ENCODE peak calls at places on chromosomes 13 and 19, in ten cellular contexts. One of them, this sample, is unnamed.

GRCh38 chr13:40149611-40150283 is 494.3 kb downstream of the COG6 start:
- DNase-seq in uterus: peak
- DNase-seq in lower leg skin: no peak
- DNase-seq in breast epithelium: no peak
- DNase-seq in tibial nerve: no peak
- DNase-seq in spleen: no peak
- DNase-seq in Peyer's patch: no peak
- DNase-seq in HCT116: no peak
- DNase-seq in stomach: no peak
- DNase-seq in body of pancreas: no peak
- DNase-seq in this sample: peak

GRCh38 chr13:97434417-97435296 is 688 bp downstream of the RAP2A start:
- DNase-seq in stomach: peak
- DNase-seq in Peyer's patch: peak
- DNase-seq in tibial nerve: peak
- DNase-seq in uterus: peak
- DNase-seq in breast epithelium: peak
- DNase-seq in spleen: no peak
- DNase-seq in HCT116: no peak
- DNase-seq in lower leg skin: peak
- DNase-seq in body of pancreas: peak
- DNase-seq in this sample: no peak

GRCh38 chr13:41075034-41075433 is 13.7 kb downstream of the WBP4 start:
- DNase-seq in stomach: no peak
- DNase-seq in spleen: no peak
- DNase-seq in tibial nerve: no peak
- DNase-seq in HCT116: no peak
- DNase-seq in uterus: no peak
- DNase-seq in lower leg skin: no peak
- DNase-seq in body of pancreas: no peak
- DNase-seq in breast epithelium: no peak
- DNase-seq in Peyer's patch: no peak
- DNase-seq in this sample: no peak

GRCh38 chr19:18414504-18415176 is 4.6 kb upstream of the SSBP4 start:
- DNase-seq in spleen: peak
- DNase-seq in lower leg skin: no peak
- DNase-seq in body of pancreas: no peak
- DNase-seq in stomach: no peak
- DNase-seq in HCT116: no peak
- DNase-seq in uterus: peak
- DNase-seq in breast epithelium: no peak
- DNase-seq in Peyer's patch: peak
- DNase-seq in tibial nerve: no peak
- DNase-seq in this sample: no peak

GRCh38 chr19:11457115-11457514 is 21.7 kb downstream of the PRKCSH start:
- DNase-seq in HCT116: no peak
- DNase-seq in uterus: no peak
- DNase-seq in spleen: no peak
- DNase-seq in Peyer's patch: no peak
- DNase-seq in breast epithelium: no peak
- DNase-seq in stomach: no peak
- DNase-seq in tibial nerve: no peak
- DNase-seq in lower leg skin: no peak
- DNase-seq in body of pancreas: no peak
- DNase-seq in this sample: no peak

GRCh38 chr13:110379905-110380341 is 72.8 kb downstream of the COL4A2 start:
- DNase-seq in spleen: no peak
- DNase-seq in Peyer's patch: no peak
- DNase-seq in uterus: no peak
- DNase-seq in tibial nerve: no peak
- DNase-seq in HCT116: no peak
- DNase-seq in breast epithelium: no peak
- DNase-seq in body of pancreas: no peak
- DNase-seq in stomach: no peak
- DNase-seq in lower leg skin: no peak
- DNase-seq in this sample: no peak

GRCh38 chr13:40220299-40220935 is 446.0 kb downstream of the FOXO1 start:
- DNase-seq in body of pancreas: no peak
- DNase-seq in stomach: no peak
- DNase-seq in spleen: no peak
- DNase-seq in uterus: no peak
- DNase-seq in HCT116: no peak
- DNase-seq in tibial nerve: no peak
- DNase-seq in Peyer's patch: no peak
- DNase-seq in lower leg skin: no peak
- DNase-seq in breast epithelium: no peak
- DNase-seq in this sample: no peak

GRCh38 chr19:51688665-51689571 is 4.2 kb upstream of the SPACA6 start:
- DNase-seq in Peyer's patch: peak
- DNase-seq in stomach: peak
- DNase-seq in uterus: peak
- DNase-seq in breast epithelium: peak
- DNase-seq in spleen: peak
- DNase-seq in tibial nerve: peak
- DNase-seq in lower leg skin: peak
- DNase-seq in body of pancreas: peak
- DNase-seq in HCT116: peak
- DNase-seq in this sample: peak

GRCh38 chr19:6235031-6235951 is 44.5 kb downstream of the MLLT1 start:
- DNase-seq in stomach: no peak
- DNase-seq in spleen: peak
- DNase-seq in Peyer's patch: no peak
- DNase-seq in uterus: no peak
- DNase-seq in tibial nerve: no peak
- DNase-seq in HCT116: no peak
- DNase-seq in body of pancreas: no peak
- DNase-seq in breast epithelium: no peak
- DNase-seq in lower leg skin: no peak
- DNase-seq in this sample: no peak

DNA sequence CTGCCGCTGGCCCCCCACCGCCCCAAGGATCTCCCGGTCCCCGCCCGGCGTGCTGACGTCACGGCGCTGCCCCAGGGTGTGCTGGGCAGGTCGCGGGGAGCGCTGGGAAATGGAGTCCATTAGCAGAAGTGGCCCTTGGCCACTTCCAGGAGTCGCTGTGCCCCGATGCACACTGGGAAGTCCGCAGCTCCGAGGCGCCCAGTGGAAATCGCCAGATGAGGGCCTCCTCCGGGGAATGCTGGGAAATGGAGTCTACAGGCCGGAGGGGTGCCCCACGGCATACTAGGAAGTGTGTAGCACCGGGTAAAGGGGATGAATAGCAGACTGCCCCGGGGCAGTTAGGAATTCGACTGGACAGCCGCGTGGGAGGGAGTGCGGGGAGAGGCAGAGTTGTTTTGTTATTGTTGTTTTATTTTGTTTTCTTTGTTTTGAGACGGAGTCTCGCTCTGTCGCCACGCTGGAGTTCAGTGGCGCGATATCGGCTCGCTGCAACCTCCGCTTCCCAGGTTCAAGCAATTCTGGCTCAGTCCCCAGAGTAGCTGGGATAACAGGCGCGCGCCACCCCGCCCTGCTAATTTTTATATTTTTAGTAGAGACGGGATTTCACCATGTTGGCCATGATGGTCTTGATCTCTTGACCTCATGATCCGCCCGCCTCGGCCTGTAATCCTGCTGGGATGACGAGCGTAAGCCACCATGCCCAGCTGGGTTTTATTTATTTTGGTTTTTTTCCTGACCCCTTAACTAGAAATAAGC is at the start of gene PPP1R12C:
- DNase-seq in breast epithelium: peak
- DNase-seq in tibial nerve: peak
- DNase-seq in stomach: peak
- DNase-seq in Peyer's patch: peak
- DNase-seq in uterus: peak
- DNase-seq in HCT116: peak
- DNase-seq in lower leg skin: peak
- DNase-seq in spleen: peak
- DNase-seq in body of pancreas: peak
- DNase-seq in this sample: peak
- TF ChIP-seq POLR2A in breast epithelium: no peak
- TF ChIP-seq POLR2A in tibial nerve: peak
- TF ChIP-seq POLR2A in stomach: no peak
- TF ChIP-seq POLR2A in Peyer's patch: peak
- TF ChIP-seq POLR2A in uterus: peak
- TF ChIP-seq POLR2A in HCT116: peak
- TF ChIP-seq POLR2A in lower leg skin: no peak
- TF ChIP-seq POLR2A in spleen: peak
- TF ChIP-seq POLR2A in body of pancreas: no peak
- TF ChIP-seq POLR2A in this sample: peak

GRCh38 chr19:13908674-13909073 is 2.7 kb downstream of the CC2D1A start:
- DNase-seq in spleen: no peak
- DNase-seq in stomach: no peak
- DNase-seq in Peyer's patch: no peak
- DNase-seq in lower leg skin: no peak
- DNase-seq in breast epithelium: no peak
- DNase-seq in uterus: no peak
- DNase-seq in HCT116: no peak
- DNase-seq in body of pancreas: no peak
- DNase-seq in tibial nerve: no peak
- DNase-seq in this sample: no peak
- TF ChIP-seq POLR2A in spleen: no peak
- TF ChIP-seq POLR2A in stomach: no peak
- TF ChIP-seq POLR2A in Peyer's patch: no peak
- TF ChIP-seq POLR2A in lower leg skin: no peak
- TF ChIP-seq POLR2A in breast epithelium: no peak
- TF ChIP-seq POLR2A in uterus: no peak
- TF ChIP-seq POLR2A in HCT116: no peak
- TF ChIP-seq POLR2A in body of pancreas: no peak
- TF ChIP-seq POLR2A in tibial nerve: no peak
- TF ChIP-seq POLR2A in this sample: no peak

GRCh38 chr19:3931041-3931440 is 1.8 kb upstream of the NMRK2 start:
- DNase-seq in Peyer's patch: no peak
- DNase-seq in breast epithelium: no peak
- DNase-seq in body of pancreas: peak
- DNase-seq in tibial nerve: no peak
- DNase-seq in spleen: no peak
- DNase-seq in HCT116: no peak
- DNase-seq in stomach: peak
- DNase-seq in lower leg skin: no peak
- DNase-seq in uterus: no peak
- DNase-seq in this sample: no peak

GRCh38 chr19:3936506-3937442 is 3.9 kb downstream of the NMRK2 start:
- DNase-seq in body of pancreas: no peak
- DNase-seq in breast epithelium: no peak
- DNase-seq in spleen: no peak
- DNase-seq in HCT116: no peak
- DNase-seq in tibial nerve: no peak
- DNase-seq in lower leg skin: no peak
- DNase-seq in Peyer's patch: no peak
- DNase-seq in uterus: no peak
- DNase-seq in stomach: no peak
- DNase-seq in this sample: no peak

DNA sequence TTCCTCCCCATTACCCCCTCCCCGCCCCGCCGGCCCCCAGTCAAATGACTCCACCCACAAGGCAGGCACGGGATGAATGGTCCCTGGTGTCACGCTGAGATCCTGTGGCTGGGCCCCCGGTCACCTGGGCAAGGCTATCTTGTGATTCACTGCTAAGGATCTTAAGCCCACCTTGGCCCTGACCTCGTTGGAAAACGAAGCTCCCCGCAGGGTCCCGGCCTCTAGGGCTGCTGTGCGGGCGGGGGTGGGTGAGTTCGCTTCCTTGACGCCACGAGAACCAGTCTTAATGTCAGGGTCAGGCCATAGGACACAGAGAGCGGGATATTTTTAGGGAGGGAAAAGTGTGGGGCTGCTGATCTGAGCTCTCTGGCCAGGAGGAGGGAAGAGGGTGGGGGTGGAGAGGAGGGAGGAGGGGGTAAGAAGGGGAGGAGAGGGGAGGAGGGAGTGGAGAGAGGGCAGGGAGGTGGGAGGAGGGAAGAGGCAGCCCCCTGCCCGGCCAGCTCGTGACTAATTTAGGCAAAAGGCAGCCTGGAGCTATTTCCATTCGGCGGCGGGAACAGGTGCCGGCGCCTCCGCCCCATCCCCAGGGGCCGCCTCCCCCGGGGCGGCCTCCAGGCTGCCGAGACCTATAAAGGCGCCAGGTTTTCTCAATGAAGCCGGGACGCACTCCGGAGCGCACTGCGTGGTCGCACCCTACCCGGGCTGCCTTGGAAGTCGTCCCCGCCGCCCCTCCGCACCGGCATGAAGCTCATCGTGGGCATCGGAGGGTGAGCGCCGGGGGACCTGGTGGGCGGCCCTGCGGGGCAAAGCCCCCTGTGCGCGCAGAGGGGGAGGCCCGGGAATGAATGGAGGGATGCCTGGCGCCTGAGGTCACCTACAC is at the start of gene NMRK2:
- DNase-seq in lower leg skin: no peak
- DNase-seq in HCT116: no peak
- DNase-seq in uterus: no peak
- DNase-seq in spleen: no peak
- DNase-seq in tibial nerve: no peak
- DNase-seq in breast epithelium: no peak
- DNase-seq in Peyer's patch: no peak
- DNase-seq in stomach: no peak
- DNase-seq in body of pancreas: no peak
- DNase-seq in this sample: no peak
- TF ChIP-seq POLR2A in lower leg skin: no peak
- TF ChIP-seq POLR2A in HCT116: no peak
- TF ChIP-seq POLR2A in uterus: no peak
- TF ChIP-seq POLR2A in spleen: no peak
- TF ChIP-seq POLR2A in tibial nerve: no peak
- TF ChIP-seq POLR2A in breast epithelium: no peak
- TF ChIP-seq POLR2A in Peyer's patch: no peak
- TF ChIP-seq POLR2A in stomach: no peak
- TF ChIP-seq POLR2A in body of pancreas: no peak
- TF ChIP-seq POLR2A in this sample: no peak

GRCh38 chr19:9538183-9539058 is at the start of gene ZNF426:
- DNase-seq in lower leg skin: peak
- DNase-seq in HCT116: peak
- DNase-seq in uterus: peak
- DNase-seq in stomach: peak
- DNase-seq in body of pancreas: peak
- DNase-seq in Peyer's patch: peak
- DNase-seq in tibial nerve: peak
- DNase-seq in breast epithelium: peak
- DNase-seq in spleen: peak
- DNase-seq in this sample: peak

GRCh38 chr19:9531933-9532332 is 6.5 kb downstream of the ZNF426 start:
- DNase-seq in uterus: no peak
- DNase-seq in HCT116: no peak
- DNase-seq in spleen: no peak
- DNase-seq in body of pancreas: no peak
- DNase-seq in stomach: no peak
- DNase-seq in breast epithelium: no peak
- DNase-seq in lower leg skin: no peak
- DNase-seq in tibial nerve: no peak
- DNase-seq in Peyer's patch: no peak
- DNase-seq in this sample: no peak

DNA sequence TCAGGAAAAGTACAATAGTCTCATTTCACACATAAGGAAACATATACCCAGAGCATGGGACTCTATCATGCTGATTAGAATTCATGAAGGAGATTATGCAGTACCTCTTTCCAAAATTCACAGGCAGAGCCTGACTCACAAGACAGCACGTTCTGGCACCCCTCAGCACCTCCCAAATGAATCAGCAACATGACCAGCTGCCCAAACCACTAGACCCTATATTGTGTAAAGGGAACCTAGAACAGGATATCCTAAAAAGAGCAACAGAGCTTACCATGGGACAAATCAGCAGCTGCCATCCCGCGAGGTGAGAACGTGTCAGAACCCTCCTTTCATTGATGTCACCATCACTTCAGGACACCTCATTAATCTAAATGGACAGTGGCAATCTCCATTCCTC is 2.5 kb downstream of the ZNF426 start:
- DNase-seq in uterus: no peak
- DNase-seq in body of pancreas: no peak
- DNase-seq in lower leg skin: no peak
- DNase-seq in HCT116: no peak
- DNase-seq in Peyer's patch: no peak
- DNase-seq in tibial nerve: no peak
- DNase-seq in stomach: no peak
- DNase-seq in spleen: no peak
- DNase-seq in breast epithelium: no peak
- DNase-seq in this sample: no peak
- TF ChIP-seq POLR2A in uterus: no peak
- TF ChIP-seq POLR2A in body of pancreas: no peak
- TF ChIP-seq POLR2A in lower leg skin: no peak
- TF ChIP-seq POLR2A in HCT116: no peak
- TF ChIP-seq POLR2A in Peyer's patch: no peak
- TF ChIP-seq POLR2A in tibial nerve: no peak
- TF ChIP-seq POLR2A in stomach: no peak
- TF ChIP-seq POLR2A in spleen: no peak
- TF ChIP-seq POLR2A in breast epithelium: no peak
- TF ChIP-seq POLR2A in this sample: no peak